ENCODE peak calls at places on chromosomes 2 and 18, in four cellular contexts. T is left lung, M is HEK293T, Z is left ventricle myocardium inferior. K is an unnamed sample.

GRCh38 chr2:9002637-9003365 is 683 bp downstream of the MBOAT2 start:
- DNase-seq in T (no peak), M (peak; percentile 24), Z (no peak), K (peak; percentile 46)

GRCh38 chr2:73130790-73131189 is 18.0 kb upstream of the RAB11FIP5 start:
- DNase-seq in T (no peak), M (no peak), Z (no peak), K (no peak)

GRCh38 chr2:159137511-159138101 is 148.9 kb downstream of the WDSUB1 start:
- DNase-seq in T (no peak), M (no peak), Z (no peak), K (no peak)

GRCh38 chr2:165287083-165287778 is 48.0 kb downstream of the SCN2A start:
- DNase-seq in T (peak; percentile 44), M (no peak), Z (no peak), K (no peak)

GRCh38 chr2:112150851-112151250 is 12.7 kb downstream of the FBLN7 start:
- DNase-seq in T (no peak), M (no peak), Z (no peak), K (no peak)

GRCh38 chr2:16678964-16679363 is 13.3 kb upstream of the CYRIA start:
- DNase-seq in T (no peak), M (no peak), Z (no peak), K (no peak)

GRCh38 chr2:232261776-232262175 is 116.8 kb upstream of the ALPP start:
- DNase-seq in T (no peak), M (no peak), Z (no peak), K (no peak)

GRCh38 chr2:42809876-42810125 is 17.4 kb upstream of the HAAO start:
- DNase-seq in T (peak; percentile 91), M (peak; percentile 77), Z (peak; percentile 88), K (peak; percentile 88)

GRCh38 chr2:136121511-136121910 is 3.6 kb upstream of the CXCR4 start:
- DNase-seq in T (no peak), M (no peak), Z (no peak), K (no peak)

GRCh38 chr2:57726294-57726693 is 320.3 kb upstream of the VRK2 start:
- DNase-seq in T (no peak), M (no peak), Z (no peak), K (no peak)

GRCh38 chr2:18588049-18588448 is 1.3 kb downstream of the NT5C1B start:
- DNase-seq in T (no peak), M (no peak), Z (no peak), K (no peak)

GRCh38 chr2:16324544-16324937 is 341.1 kb downstream of the CYRIA start:
- DNase-seq in T (no peak), M (no peak), Z (no peak), K (no peak)

GRCh38 chr18:36756262-36756661 is 72.5 kb downstream of the TPGS2 start:
- DNase-seq in T (no peak), M (no peak), Z (no peak), K (no peak)

GRCh38 chr18:61637319-61637718 is 255.5 kb downstream of the RNF152 start:
- DNase-seq in T (no peak), M (no peak), Z (no peak), K (no peak)

GRCh38 chr2:118061135-118061955 is 26.9 kb upstream of the INSIG2 start:
- DNase-seq in T (no peak), M (no peak), Z (no peak), K (no peak)

GRCh38 chr2:241836257-241836656 is 22.4 kb downstream of the PDCD1 start:
- DNase-seq in T (no peak), M (no peak), Z (no peak), K (no peak)

GRCh38 chr2:191713837-191714236 is 35.9 kb downstream of the NABP1 start:
- DNase-seq in T (no peak), M (peak; percentile 12), Z (no peak), K (no peak)

GRCh38 chr2:14750433-14750832 is 117.9 kb downstream of the LRATD1 start:
- DNase-seq in T (no peak), M (no peak), Z (no peak), K (no peak)

GRCh38 chr18:69484699-69485396 is 84.2 kb downstream of the DOK6 start:
- DNase-seq in T (no peak), M (no peak), Z (no peak), K (no peak)

GRCh38 chr2:85579266-85579935 is 2.0 kb downstream of the VAMP8 start:
- DNase-seq in T (no peak), M (no peak), Z (no peak), K (no peak)

GRCh38 chr2:159996792-159997546 is 65.4 kb downstream of the PLA2R1 start:
- DNase-seq in T (no peak), M (no peak), Z (no peak), K (no peak)

GRCh38 chr2:223697921-223698645 is 95.9 kb upstream of the SCG2 start:
- DNase-seq in T (no peak), M (no peak), Z (no peak), K (no peak)

K was measured in ovary.